ENCODE peak calls at places on chromosomes 4 and X, in eight cellular contexts. T is lower leg skin, A is A549, P is tibial nerve, R is IMR-90, L is K562, V is H1, D is body of pancreas. F is an unnamed sample.

GRCh38 chrX:15750611-15751159 is 12.6 kb downstream of the CA5B start:
- DNase-seq in R (no peak), A (no peak), L (no peak), V (no peak), D (no peak), P (no peak), T (no peak), F (no peak)

GRCh38 chr4:152709675-152710438 is 30.1 kb upstream of the TMEM154 start:
- DNase-seq in A (no peak), D (no peak), T (no peak), P (no peak), V (no peak), R (no peak), L (no peak), F (no peak)

GRCh38 chr4:153418114-153418513 is 48.0 kb upstream of the TMEM131L start:
- DNase-seq in P (no peak), L (no peak), R (peak), A (no peak), D (no peak), T (no peak), V (no peak), F (no peak)

GRCh38 chr4:112552668-112553067 is 36.7 kb upstream of the NEUROG2 start:
- DNase-seq in T (no peak), P (no peak), D (no peak), R (peak), A (peak), L (no peak), V (no peak), F (no peak)

GRCh38 chrX:103215037-103215767 is at the start of gene BEX4:
- DNase-seq in R (peak), A (peak), V (peak), T (peak), D (peak), P (peak), L (peak), F (peak)

GRCh38 chrX:148930330-148930729 is 429.9 kb downstream of the AFF2 start:
- DNase-seq in R (no peak), L (no peak), D (no peak), A (no peak), T (no peak), V (no peak), P (no peak), F (no peak)

GRCh38 chrX:36856849-36857248 is 151.3 kb upstream of the FAM47C start:
- DNase-seq in A (peak), D (no peak), L (no peak), V (no peak), P (no peak), R (peak), T (no peak), F (no peak)

GRCh38 chr4:162274354-162274753 is 110.6 kb upstream of the FSTL5 start:
- DNase-seq in R (no peak), V (no peak), T (no peak), A (no peak), P (no peak), D (peak), L (no peak), F (no peak)

GRCh38 chrX:10119399-10119990 is 37.3 kb upstream of the CLCN4 start:
- DNase-seq in V (peak), L (peak), P (peak), D (peak), A (peak), T (peak), R (peak), F (no peak)

GRCh38 chr4:6332042-6332668 is 62.5 kb downstream of the WFS1 start:
- DNase-seq in R (peak), L (peak), D (no peak), V (no peak), P (no peak), T (no peak), A (no peak), F (no peak)

GRCh38 chr4:6331468-6331867 is 61.8 kb downstream of the WFS1 start:
- DNase-seq in P (no peak), A (no peak), L (no peak), D (no peak), R (no peak), T (no peak), V (no peak), F (no peak)

GRCh38 chr4:6329478-6330383 is 60.1 kb downstream of the WFS1 start:
- DNase-seq in P (no peak), R (no peak), V (no peak), T (no peak), D (no peak), A (no peak), L (peak), F (no peak)

GRCh38 chr4:6331018-6331417 is 61.4 kb downstream of the WFS1 start:
- DNase-seq in P (no peak), R (peak), A (peak), T (no peak), D (no peak), L (peak), V (no peak), F (no peak)

DNA sequence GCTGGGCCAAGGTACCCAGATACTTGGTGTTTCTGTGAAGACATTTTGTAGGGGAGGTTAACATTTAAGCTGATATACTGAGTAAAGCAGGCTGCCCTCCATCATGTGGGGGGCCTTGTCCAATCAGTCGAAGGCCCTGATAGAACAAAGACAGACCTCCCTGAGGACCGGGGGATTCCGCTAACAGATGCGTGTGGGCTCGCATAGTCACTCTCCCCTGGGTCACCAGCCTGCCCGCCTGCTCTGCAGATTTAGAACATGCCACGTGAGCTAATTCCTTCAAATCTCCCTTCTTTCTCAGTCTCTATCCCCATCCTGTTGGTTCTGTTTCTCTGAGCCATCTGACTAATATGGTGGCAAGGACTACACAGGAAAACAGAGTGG is 60.7 kb downstream of the WFS1 start:
- DNase-seq in T (no peak), D (no peak), P (no peak), R (no peak), V (no peak), A (no peak), L (no peak), F (no peak)
- TF ChIP-seq POLR2A in T (no peak), D (no peak), P (no peak), R (no peak), V (no peak), A (no peak), L (no peak), F (no peak)

GRCh38 chr4:26024079-26024478 is 110.1 kb downstream of the SMIM20 start:
- DNase-seq in P (no peak), A (no peak), D (no peak), V (no peak), R (no peak), L (no peak), T (peak), F (no peak)

GRCh38 chr4:26020896-26021295 is 106.9 kb downstream of the SMIM20 start:
- DNase-seq in L (no peak), V (no peak), R (peak), D (no peak), A (no peak), P (no peak), T (no peak), F (no peak)

GRCh38 chr4:26021417-26022345 is 107.7 kb downstream of the SMIM20 start:
- DNase-seq in V (no peak), T (peak), R (no peak), L (no peak), D (no peak), A (no peak), P (no peak), F (no peak)

GRCh38 chr4:26023191-26023972 is 109.4 kb downstream of the SMIM20 start:
- DNase-seq in A (no peak), L (no peak), D (no peak), P (no peak), T (peak), V (no peak), R (no peak), F (no peak)

DNA sequence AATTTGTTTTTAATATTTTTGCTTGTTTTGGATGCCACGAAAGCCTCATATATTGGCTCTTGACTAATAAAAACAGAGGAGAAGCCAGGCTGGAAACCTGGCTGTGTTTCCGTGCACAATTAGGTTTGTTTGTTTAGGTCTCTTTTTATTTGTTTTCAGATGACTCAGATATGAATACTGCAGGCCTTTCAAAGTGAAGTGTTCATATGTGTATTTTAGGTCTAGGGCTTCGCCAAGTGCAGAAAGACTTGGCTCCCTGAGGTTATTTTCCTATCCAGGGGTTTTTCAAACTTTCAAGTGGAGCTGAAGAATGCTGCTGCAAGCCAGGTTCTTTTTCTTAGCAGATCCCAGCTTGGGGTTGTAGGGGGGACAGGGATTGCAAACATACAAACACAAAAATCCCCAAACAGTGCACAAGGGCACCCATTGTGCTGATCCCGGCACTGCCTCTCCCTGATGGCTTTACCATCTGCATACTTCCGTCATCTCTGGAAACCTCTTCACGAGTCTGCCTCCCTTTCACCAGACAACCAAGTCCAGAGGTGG is 108.4 kb downstream of the SMIM20 start:
- DNase-seq in T (peak), D (peak), R (peak), A (peak), P (no peak), L (no peak), V (no peak), F (no peak)
- H3K4me3 ChIP-seq in T (no peak), D (no peak), R (no peak), A (peak), P (no peak), L (no peak), V (no peak), F (no peak)

DNA sequence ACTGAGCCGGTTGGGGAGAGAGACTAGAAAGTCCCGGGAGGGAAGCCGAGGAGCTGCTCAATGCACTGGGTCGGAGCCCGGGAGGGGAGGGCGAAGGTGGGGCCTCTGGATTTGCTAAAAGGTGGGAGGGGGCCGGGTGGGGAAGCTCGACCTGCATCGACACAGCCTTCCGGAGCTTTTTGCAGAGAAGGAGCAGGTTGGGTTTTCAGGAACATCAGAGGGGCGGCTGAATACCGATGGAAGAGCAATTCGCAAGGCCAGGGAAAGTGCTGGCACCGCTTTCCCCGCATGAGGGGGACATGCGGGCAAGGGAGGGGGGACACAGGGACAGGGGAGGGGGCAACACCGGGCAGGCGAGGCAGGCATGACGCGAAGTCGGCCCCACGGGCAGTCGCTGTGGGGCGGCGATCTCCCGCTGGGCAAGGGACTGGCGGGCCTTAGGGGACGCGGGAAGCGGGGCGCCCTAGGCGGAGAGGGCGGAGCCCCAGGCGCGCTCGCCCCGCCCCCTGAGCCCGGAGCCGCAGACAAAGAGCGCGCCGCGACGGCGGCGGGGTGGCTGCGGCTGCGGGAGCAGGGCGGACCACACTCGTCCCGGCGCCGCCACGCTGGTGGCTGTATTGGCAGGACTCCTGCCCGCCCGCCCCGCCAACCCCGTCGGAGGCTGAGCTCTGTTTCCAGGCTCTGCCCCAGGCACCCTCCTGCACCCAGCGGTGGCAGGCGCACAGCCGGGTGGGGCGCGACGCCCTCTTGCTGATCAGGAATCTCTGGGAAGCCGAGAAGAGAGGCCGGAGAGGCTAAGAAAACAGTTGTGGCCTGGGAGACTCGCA is 11.6 kb downstream of the PDZD4 start:
- DNase-seq in R (no peak), D (no peak), T (no peak), V (no peak), A (no peak), P (no peak), L (peak), F (peak)
- TF ChIP-seq POLR2A in R (no peak), D (no peak), T (no peak), V (peak), A (peak), P (no peak), L (peak), F (no peak)

GRCh38 chr4:68378226-68378625 is 28.3 kb upstream of the YTHDC1 start:
- DNase-seq in T (no peak), A (no peak), L (no peak), D (no peak), R (no peak), V (no peak), P (no peak), F (no peak)

GRCh38 chr4:68372588-68372987 is 22.7 kb upstream of the YTHDC1 start:
- DNase-seq in T (no peak), R (peak), L (no peak), A (no peak), P (no peak), D (no peak), V (no peak), F (no peak)

GRCh38 chr4:68373513-68373912 is 23.6 kb upstream of the YTHDC1 start:
- DNase-seq in D (peak), P (peak), R (peak), A (no peak), L (no peak), T (peak), V (peak), F (peak)

DNA sequence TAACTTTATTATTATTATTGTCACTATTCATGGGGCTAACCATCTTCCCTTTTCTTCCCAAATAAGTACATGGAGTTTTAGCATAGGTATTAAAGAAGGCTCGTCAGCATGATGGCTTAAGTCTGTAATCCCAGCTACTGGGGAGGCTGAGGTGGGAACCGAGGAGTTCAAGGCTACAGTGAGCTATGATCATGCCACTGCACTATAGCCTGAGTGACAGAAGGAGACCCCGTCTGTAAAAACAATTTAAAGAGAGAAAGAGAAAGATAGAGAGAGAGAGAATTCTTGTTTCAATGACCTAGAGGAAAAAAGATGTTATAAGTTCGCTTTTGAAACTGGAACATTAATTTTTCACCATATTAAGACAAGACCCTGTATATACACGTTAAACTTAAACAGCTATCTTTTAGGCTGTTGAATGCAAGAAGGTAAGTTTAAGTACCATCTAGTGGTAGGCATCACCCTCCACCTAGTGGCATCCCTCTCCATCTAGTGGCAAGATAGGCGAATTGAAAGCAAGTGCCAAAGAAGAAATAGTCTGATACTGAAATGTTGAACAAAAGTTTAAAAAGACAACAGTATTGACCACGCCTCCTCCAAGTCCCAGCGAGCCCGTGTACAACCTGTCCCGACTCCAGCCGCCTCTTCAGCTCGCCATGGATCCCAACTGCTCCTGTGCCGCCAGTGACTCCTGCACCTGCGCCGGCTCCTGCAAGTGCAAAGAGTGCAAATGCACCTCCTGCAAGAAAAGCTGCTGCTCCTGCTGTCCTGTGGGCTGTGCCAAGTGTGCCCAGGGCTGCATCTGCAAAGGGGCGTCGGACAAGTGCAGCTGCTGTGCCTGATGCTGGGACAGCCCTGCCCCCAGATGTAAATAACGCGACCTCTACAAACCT is 26.0 kb upstream of the YTHDC1 start:
- DNase-seq in R (peak), D (peak), A (peak), T (no peak), L (peak), P (no peak), V (no peak), F (peak)
- H3K4me3 ChIP-seq in R (no peak), D (no peak), A (peak), T (no peak), L (no peak), P (no peak), V (no peak), F (no peak)

DNA sequence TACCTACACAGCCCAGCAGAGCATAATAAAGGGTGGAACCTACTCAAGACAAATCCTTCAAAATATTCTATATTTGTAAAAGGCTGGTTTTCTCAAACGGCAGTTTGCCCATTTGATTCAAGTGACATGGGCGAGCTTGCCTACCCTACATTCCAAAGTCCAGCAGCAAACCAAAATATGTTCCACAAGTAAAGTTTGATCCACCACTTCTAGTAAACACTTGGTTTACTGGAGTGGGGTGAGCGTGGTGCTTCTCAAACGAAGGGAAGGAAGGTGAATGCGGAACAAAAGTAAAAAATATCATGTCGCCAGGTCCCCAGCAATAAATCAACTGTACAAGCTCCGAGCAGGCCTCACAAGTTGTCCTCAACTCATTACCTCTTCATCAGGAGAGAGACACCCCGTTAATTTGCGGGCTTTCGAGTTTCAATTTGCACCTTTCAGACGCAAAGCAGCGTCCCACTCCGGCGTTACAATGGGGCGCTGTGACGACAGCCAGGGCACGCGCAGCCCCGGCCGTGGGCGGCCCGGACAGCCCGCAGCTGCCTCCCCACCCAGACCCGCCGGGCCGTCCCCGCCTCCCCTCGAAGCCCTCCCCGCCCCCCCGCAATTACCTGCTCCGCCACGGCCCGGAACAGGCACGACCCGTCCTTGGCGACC is 1.1 kb downstream of the OTUD4 start:
- DNase-seq in A (peak), D (peak), R (peak), T (peak), V (no peak), P (peak), L (peak), F (peak)
- TF ChIP-seq POLR2A in A (no peak), D (peak), R (peak), T (no peak), V (peak), P (peak), L (peak), F (peak)